ENCODE peak calls at places on chromosomes 16 and 17, in four cellular contexts. S is NCI-H1930, Q is GM10248, Z is A673. O is an unnamed sample.

GRCh38 chr17:8073627-8074485 is 13.7 kb downstream of the ALOX12B start:
- DNase-seq in S (peak; percentile 74), Q (peak; percentile 90), Z (peak; percentile 79), O (no peak)

GRCh38 chr16:83728518-83728917 is 79.3 kb upstream of the HSBP1 start:
- DNase-seq in S (no peak), Q (no peak), Z (no peak), O (no peak)

GRCh38 chr17:5131146-5131715 is 15.4 kb downstream of the USP6 start:
- DNase-seq in S (no peak), Q (no peak), Z (no peak), O (no peak)

GRCh38 chr16:3681206-3681605 is 26.7 kb downstream of the DNASE1 start:
- DNase-seq in S (no peak), Q (no peak), Z (no peak), O (no peak)

GRCh38 chr17:71460943-71461342 is 659.9 kb upstream of the SOX9 start:
- DNase-seq in S (no peak), Q (no peak), Z (peak; percentile 40), O (no peak)

GRCh38 chr17:57648720-57649119 is 96.4 kb downstream of the CCDC182 start:
- DNase-seq in S (no peak), Q (no peak), Z (no peak), O (no peak)

GRCh38 chr17:75830168-75831031 is 13.8 kb downstream of the UNC13D start:
- DNase-seq in S (no peak), Q (peak; percentile 52), Z (peak; percentile 35), O (no peak)

GRCh38 chr17:72640415-72641165 is 451.9 kb downstream of the SLC39A11 start:
- DNase-seq in S (no peak), Q (no peak), Z (no peak), O (peak; percentile 18)

GRCh38 chr17:59627269-59627668 is 7.6 kb downstream of the CLTC start:
- DNase-seq in S (no peak), Q (no peak), Z (no peak), O (no peak)

GRCh38 chr16:50611332-50611934 is 63.2 kb downstream of the NKD1 start:
- DNase-seq in S (no peak), Q (no peak), Z (no peak), O (no peak)

GRCh38 chr17:79813826-79814623 is 17.1 kb upstream of the CBX8 start:
- DNase-seq in S (no peak), Q (no peak), Z (no peak), O (no peak)

GRCh38 chr17:9213311-9213655 is 192.0 kb downstream of the NTN1 start:
- DNase-seq in S (no peak), Q (no peak), Z (no peak), O (no peak)

GRCh38 chr16:11328172-11329079 is 16.8 kb upstream of the RMI2 start:
- DNase-seq in S (no peak), Q (peak; percentile 86), Z (peak; percentile 96), O (no peak)

GRCh38 chr17:71699907-71700306 is 420.9 kb upstream of the SOX9 start:
- DNase-seq in S (no peak), Q (no peak), Z (no peak), O (no peak)

GRCh38 chr17:21098934-21099687 is 27.7 kb upstream of the DHRS7B start:
- DNase-seq in S (peak; percentile 83), Q (peak; percentile 91), Z (peak; percentile 97), O (peak; percentile 59)

GRCh38 chr17:64024215-64024654 is 3.8 kb upstream of the ICAM2 start:
- DNase-seq in S (no peak), Q (no peak), Z (no peak), O (no peak)

GRCh38 chr16:569445-570254 is at the start of gene PIGQ:
- DNase-seq in S (peak; percentile 65), Q (peak; percentile 91), Z (peak; percentile 79), O (peak; percentile 26)

GRCh38 chr16:85335584-85336492 is 223.6 kb upstream of the CIBAR2 start:
- DNase-seq in S (no peak), Q (no peak), Z (peak; percentile 63), O (no peak)

GRCh38 chr16:81502396-81503060 is 57.9 kb downstream of the CMIP start:
- DNase-seq in S (no peak), Q (no peak), Z (no peak), O (no peak)

GRCh38 chr17:59533694-59534093 is 31.7 kb upstream of the DHX40 start:
- DNase-seq in S (no peak), Q (no peak), Z (no peak), O (no peak)